ENCODE peak calls at places on chromosome 4, in ten cellular contexts. A, N, S, R, J, X, E, H, Q and D are unnamed samples. For H3K4me1, the result is how much of the 10 kb centered on the place peaks cover.

GRCh38 chr4:71595576-71596108 is 188.2 kb downstream of the GC start:
- DNase-seq in R (no peak), S (no peak), J (no peak), Q (no peak), A (no peak), X (no peak), E (no peak), H (no peak), N (no peak), D (no peak)

GRCh38 chr4:47675810-47676209 is 162.1 kb downstream of the CORIN start:
- DNase-seq in N (no peak), X (no peak), S (no peak), A (no peak), H (no peak), Q (no peak), E (no peak), R (no peak), J (no peak), D (no peak)

GRCh38 chr4:183354213-183354612 is 32.0 kb upstream of the CLDN24 start:
- DNase-seq in N (no peak), A (no peak), E (no peak), H (no peak), J (no peak), X (no peak), S (no peak), Q (no peak), R (peak), D (no peak)

GRCh38 chr4:141375855-141376254 is 155.2 kb downstream of the ZNF330 start:
- DNase-seq in E (peak), H (no peak), A (peak), J (no peak), X (no peak), S (no peak), N (peak), R (peak), Q (no peak), D (no peak)

GRCh38 chr4:125489952-125490690 is 175.4 kb downstream of the FAT4 start:
- DNase-seq in E (no peak), S (no peak), A (no peak), J (no peak), R (no peak), X (no peak), N (no peak), H (no peak), Q (no peak), D (no peak)

GRCh38 chr4:101292901-101293300 is 54.4 kb downstream of the PPP3CA start:
- DNase-seq in J (no peak), N (no peak), H (no peak), E (no peak), R (no peak), S (no peak), A (no peak), Q (no peak), X (no peak), D (no peak)

GRCh38 chr4:11739992-11740391 is 311.3 kb upstream of the HS3ST1 start:
- DNase-seq in A (no peak), S (no peak), R (no peak), X (no peak), E (no peak), J (no peak), Q (no peak), N (no peak), H (no peak), D (no peak)

GRCh38 chr4:5220028-5220427 is 168.7 kb downstream of the STK32B start:
- DNase-seq in Q (no peak), H (no peak), X (no peak), R (peak), E (peak), S (no peak), N (no peak), A (peak), J (no peak), D (no peak)

GRCh38 chr4:22091351-22091731 is 142.8 kb upstream of the KCNIP4 start:
- DNase-seq in J (no peak), E (peak), N (no peak), X (no peak), Q (no peak), S (no peak), R (peak), H (no peak), A (no peak), D (no peak)

GRCh38 chr4:61299316-61299715 is 99.2 kb downstream of the ADGRL3 start:
- DNase-seq in S (no peak), E (no peak), H (no peak), J (no peak), X (no peak), N (no peak), A (no peak), Q (no peak), R (no peak), D (no peak)

GRCh38 chr4:37392540-37393255 is 148.2 kb downstream of the NWD2 start:
- DNase-seq in J (peak), X (peak), S (peak), R (peak), N (peak), Q (peak), E (peak), H (peak), A (no peak), D (peak)

DNA sequence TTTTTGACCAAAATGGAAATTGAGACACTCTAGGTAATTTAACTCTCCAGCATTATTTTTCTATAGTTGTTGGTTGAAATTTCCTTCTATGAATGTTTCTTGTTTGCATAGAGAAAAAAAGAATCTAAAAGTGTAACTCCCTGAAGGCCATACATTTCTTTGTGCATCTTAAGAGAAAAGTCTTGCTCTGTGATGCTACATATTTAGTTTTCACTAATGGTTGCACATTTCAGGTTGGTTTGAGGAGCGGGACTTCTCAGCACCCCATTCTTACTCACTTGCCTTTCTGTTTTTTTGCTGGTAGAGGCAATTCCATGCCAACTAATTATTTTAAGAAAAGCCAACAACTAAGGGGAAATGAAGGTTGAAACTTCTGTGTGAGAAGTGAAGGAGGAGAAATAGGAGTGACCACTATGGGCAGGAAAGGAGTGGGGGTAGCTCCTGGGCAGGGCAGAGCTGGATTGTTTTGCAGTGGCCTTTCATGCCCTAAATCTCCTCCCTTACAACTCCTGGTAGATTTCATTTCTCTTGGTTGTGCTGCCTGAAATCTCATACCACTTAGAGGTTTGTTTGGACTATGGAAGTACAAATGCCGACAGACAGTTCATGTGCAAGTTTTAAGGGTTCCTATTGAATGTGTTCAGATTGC is 76.6 kb downstream of the RAPGEF2 start:
- DNase-seq in S (no peak), E (no peak), H (no peak), N (no peak), R (no peak), X (no peak), J (no peak), Q (no peak), A (no peak), D (no peak)
- H3K4me3 ChIP-seq in S (no peak), E (no peak), H (no peak), N (no peak), R (no peak), X (no peak), J (no peak), Q (no peak), A (no peak), D (no peak)

DNA sequence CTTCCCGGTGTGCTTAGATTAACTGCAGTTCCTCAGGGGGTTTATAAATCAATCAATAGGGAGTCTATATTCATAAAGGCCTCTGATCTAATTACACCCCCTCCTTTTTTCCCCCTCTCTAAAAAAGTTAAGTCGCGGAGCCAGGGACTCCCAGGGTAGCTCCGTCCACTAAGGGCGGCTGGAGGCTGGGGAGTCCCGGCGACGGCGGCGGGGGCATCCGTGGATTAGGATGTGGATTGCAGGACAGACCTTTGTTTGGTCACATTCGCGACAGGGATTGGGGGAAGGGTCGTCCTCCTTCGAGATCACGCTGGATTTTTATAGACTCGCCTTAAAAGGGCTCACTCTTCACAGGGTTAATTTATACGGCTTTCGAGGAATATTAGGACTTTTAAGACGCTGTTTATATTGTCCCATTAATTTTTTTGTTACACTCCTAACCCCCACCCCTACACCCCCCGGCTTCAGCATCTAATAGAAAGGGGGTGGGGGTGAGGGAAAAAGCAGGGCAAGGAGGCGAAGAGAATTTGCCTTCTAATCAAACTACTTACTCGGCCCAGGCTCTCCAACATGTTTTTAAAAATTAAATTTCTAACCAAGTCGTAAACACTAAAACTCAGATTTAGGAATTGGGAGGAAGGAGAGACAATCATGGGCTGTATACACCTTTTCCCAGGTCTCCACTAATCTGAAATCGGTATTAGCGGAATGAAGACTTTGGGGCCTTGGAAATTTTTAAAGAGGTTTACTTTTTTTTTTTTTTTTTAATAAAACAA is 8.5 kb downstream of the PITX2 start:
- DNase-seq in H (no peak), X (no peak), E (peak), A (no peak), S (no peak), R (no peak), J (no peak), Q (no peak), N (no peak), D (no peak)
- H3K4me1 ChIP-seq in H (under half), X (under half), E (half or more), A (under half), S (under half), R (under half), J (under half), Q (under half), N (under half), D (under half)

DNA sequence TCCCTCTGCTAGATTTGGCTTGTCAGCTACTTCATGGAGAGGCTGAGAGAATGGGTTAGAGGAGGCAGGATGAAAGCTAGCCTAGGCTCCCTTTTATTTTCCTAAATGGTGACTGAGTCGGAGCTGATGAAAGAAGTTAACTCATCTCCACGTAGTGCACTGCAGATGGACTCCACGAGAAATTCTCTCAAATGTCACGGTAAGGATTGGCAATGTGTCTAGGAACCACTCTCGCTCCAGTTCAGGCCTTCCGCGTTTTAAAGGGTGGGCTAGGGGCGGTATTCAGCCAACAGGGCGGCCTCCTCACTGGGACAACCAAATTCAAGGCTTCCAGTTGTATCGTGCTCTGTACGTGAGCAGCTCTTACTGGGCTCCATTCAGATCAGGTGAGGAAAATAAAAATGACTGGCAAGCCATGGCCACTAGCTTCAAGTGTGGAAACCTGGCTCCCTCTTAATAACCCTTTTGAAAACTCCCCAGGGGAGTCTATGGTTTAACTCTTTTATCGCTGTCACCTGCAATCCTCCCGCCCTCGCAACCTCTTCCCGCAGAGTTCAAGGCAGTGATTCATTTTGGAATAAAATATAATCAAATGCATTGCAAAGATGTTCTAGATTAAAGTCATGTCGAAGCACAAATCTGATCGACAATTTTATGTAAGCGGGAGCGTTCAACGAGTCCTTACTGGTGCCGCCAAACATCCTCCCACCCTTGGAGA is 1.3 kb downstream of the SPOCK3 start:
- DNase-seq in X (no peak), N (no peak), H (no peak), R (no peak), Q (no peak), E (peak), J (no peak), A (no peak), S (no peak), D (no peak)
- H3K27ac ChIP-seq in X (no peak), N (no peak), H (no peak), R (no peak), Q (no peak), E (no peak), J (no peak), A (no peak), S (no peak), D (no peak)

GRCh38 chr4:875818-876423 is 50.0 kb upstream of the CPLX1 start:
- DNase-seq in Q (no peak), H (no peak), X (no peak), N (no peak), S (no peak), R (no peak), E (no peak), A (no peak), J (no peak), D (no peak)
- H3K4me3 ChIP-seq in Q (no peak), H (no peak), X (no peak), N (no peak), S (no peak), R (no peak), E (no peak), A (no peak), J (no peak), D (no peak)

GRCh38 chr4:94344457-94344856 is 1.8 kb upstream of the HPGDS start:
- DNase-seq in H (no peak), S (no peak), N (no peak), A (no peak), J (no peak), R (no peak), X (no peak), Q (no peak), E (no peak), D (no peak)

GRCh38 chr4:94338681-94339351 is 3.8 kb downstream of the HPGDS start:
- DNase-seq in R (no peak), X (no peak), A (no peak), J (no peak), Q (no peak), E (no peak), S (no peak), H (no peak), N (no peak), D (no peak)

GRCh38 chr4:94341468-94341867 is 1.2 kb downstream of the HPGDS start:
- DNase-seq in N (no peak), R (no peak), H (no peak), J (no peak), E (no peak), S (no peak), A (no peak), Q (no peak), X (no peak), D (no peak)

GRCh38 chr4:94342713-94343112 is at the start of gene HPGDS:
- DNase-seq in R (no peak), H (no peak), E (no peak), X (no peak), J (no peak), A (no peak), S (no peak), N (no peak), Q (no peak), D (no peak)

DNA sequence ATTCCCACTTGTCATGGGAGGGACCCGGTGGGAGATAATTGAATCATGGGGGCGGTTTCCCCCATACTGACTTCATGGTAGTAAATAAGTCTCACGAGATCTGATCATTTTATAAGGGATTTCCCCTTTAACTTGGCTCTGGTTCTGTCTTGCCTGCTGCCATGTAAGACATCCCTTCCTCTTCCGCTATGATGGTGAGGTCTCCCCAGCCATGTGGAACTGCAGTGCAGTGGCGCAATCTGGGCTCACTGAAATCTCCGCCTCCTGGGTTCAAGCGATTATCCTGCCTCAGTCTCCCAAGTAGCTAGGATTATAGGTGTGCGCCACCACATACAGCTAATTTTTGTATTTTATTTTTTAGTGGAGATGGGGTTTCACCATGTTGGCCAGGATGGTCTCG is 2.9 kb downstream of the HPGDS start:
- DNase-seq in A (no peak), S (no peak), N (no peak), E (no peak), H (no peak), Q (no peak), R (no peak), J (no peak), X (no peak), D (no peak)
- H3K4me1 ChIP-seq in A (under half), S (under half), N (under half), E (under half), H (under half), Q (under half), R (under half), J (under half), X (under half), D (under half)

GRCh38 chr4:152258804-152259708 is 276.8 kb downstream of the FBXW7 start:
- DNase-seq in S (no peak), A (no peak), N (no peak), J (no peak), X (no peak), R (peak), H (no peak), Q (no peak), E (no peak), D (no peak)
- H3K27ac ChIP-seq in S (no peak), A (no peak), N (no peak), J (peak), X (no peak), R (peak), H (no peak), Q (no peak), E (no peak), D (no peak)

GRCh38 chr4:8442596-8443358 is 2.2 kb downstream of the TRMT44 start:
- DNase-seq in H (no peak), Q (no peak), R (no peak), S (no peak), A (no peak), E (no peak), N (no peak), X (no peak), J (no peak), D (no peak)
- H3K4me3 ChIP-seq in H (peak), Q (no peak), R (peak), S (no peak), A (no peak), E (peak), N (peak), X (peak), J (no peak), D (no peak)

DNA sequence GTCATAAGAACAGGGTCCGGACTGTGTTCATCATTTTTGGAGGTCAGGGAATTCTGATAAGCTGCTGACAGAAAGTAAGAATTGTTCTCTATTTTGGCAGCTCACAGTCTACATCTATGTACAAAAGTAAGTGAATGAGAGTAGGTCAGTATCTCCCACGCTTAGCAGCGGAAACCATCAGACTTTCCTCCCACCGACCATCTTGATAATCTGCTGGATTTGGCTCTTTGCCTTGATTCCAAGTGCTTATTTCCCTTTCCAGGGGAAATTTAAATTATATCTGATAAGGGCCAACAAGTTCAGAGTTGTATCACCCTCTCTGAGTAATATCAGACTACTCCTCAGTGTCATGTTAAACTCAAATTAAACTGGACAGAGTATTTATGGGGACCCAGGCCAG is 118.0 kb downstream of the CAMK2D start:
- DNase-seq in R (no peak), S (no peak), X (no peak), E (no peak), N (no peak), Q (no peak), J (no peak), A (peak), H (no peak), D (no peak)
- H3K4me1 ChIP-seq in R (under half), S (under half), X (half or more), E (under half), N (under half), Q (under half), J (half or more), A (under half), H (under half), D (under half)

DNA sequence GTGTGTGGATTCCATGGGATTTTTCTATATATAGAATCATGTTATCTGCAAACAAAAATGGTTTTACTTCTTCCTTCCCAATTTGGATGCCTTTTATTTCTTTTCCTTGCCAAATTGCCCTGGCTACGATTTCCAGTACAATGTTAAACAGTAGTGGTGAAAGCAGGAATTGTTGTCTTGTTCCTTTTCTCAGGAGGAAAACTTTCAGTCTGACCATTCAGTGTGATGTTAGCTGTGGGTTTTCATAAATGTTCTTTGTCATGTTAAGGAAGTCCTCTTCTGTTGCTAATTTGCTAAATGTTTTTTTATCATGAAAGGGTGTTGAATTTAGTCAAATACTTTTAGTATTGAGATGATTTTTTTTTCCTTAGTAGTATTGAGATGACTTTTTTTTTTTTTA is 10.9 kb downstream of the SAP30 start:
- DNase-seq in Q (no peak), X (no peak), A (no peak), S (no peak), R (no peak), E (no peak), H (no peak), J (no peak), N (no peak), D (no peak)
- H3K27ac ChIP-seq in Q (no peak), X (no peak), A (no peak), S (no peak), R (no peak), E (no peak), H (no peak), J (no peak), N (no peak), D (no peak)